ENCODE peak calls at places on chromosome 7, in four cellular contexts. One of them, this sample, is unnamed.

GRCh38 chr7:90401989-90402388 is 1.3 kb upstream of the CLDN12 start:
- DNase-seq in AG09309: no peak
- DNase-seq in astrocyte of the spinal cord: no peak
- DNase-seq in AG04449: no peak
- DNase-seq in this sample: no peak

GRCh38 chr7:17962652-17963051 is 22.4 kb upstream of the SNX13 start:
- DNase-seq in AG09309: no peak
- DNase-seq in astrocyte of the spinal cord: no peak
- DNase-seq in AG04449: no peak
- DNase-seq in this sample: no peak

GRCh38 chr7:132899833-132900232 is 182.1 kb downstream of the CHCHD3 start:
- DNase-seq in AG09309: no peak
- DNase-seq in AG04449: no peak
- DNase-seq in astrocyte of the spinal cord: no peak
- DNase-seq in this sample: no peak

GRCh38 chr7:101630591-101630990 is 1.5 kb upstream of the MYL10 start:
- DNase-seq in astrocyte of the spinal cord: peak
- DNase-seq in AG04449: no peak
- DNase-seq in AG09309: no peak
- DNase-seq in this sample: no peak

GRCh38 chr7:121937224-121937623 is 64.3 kb downstream of the PTPRZ1 start:
- DNase-seq in AG04449: no peak
- DNase-seq in AG09309: no peak
- DNase-seq in astrocyte of the spinal cord: no peak
- DNase-seq in this sample: no peak

GRCh38 chr7:3464900-3465622 is 164.0 kb downstream of the SDK1 start:
- DNase-seq in astrocyte of the spinal cord: no peak
- DNase-seq in AG09309: no peak
- DNase-seq in AG04449: no peak
- DNase-seq in this sample: no peak

GRCh38 chr7:101913876-101914275 is 96.5 kb downstream of the CUX1 start:
- DNase-seq in AG09309: no peak
- DNase-seq in astrocyte of the spinal cord: no peak
- DNase-seq in AG04449: no peak
- DNase-seq in this sample: no peak

GRCh38 chr7:2019693-2020511 is 212.8 kb downstream of the MAD1L1 start:
- DNase-seq in AG04449: peak
- DNase-seq in AG09309: peak
- DNase-seq in astrocyte of the spinal cord: peak
- DNase-seq in this sample: peak

GRCh38 chr7:44912775-44913347 is 27.5 kb upstream of the PURB start:
- DNase-seq in AG09309: no peak
- DNase-seq in AG04449: no peak
- DNase-seq in astrocyte of the spinal cord: no peak
- DNase-seq in this sample: no peak

GRCh38 chr7:68148440-68148839 is 1151.8 kb downstream of the TYW1 start:
- DNase-seq in astrocyte of the spinal cord: no peak
- DNase-seq in AG04449: no peak
- DNase-seq in AG09309: no peak
- DNase-seq in this sample: no peak

GRCh38 chr7:3520206-3520605 is 219.2 kb downstream of the SDK1 start:
- DNase-seq in AG09309: no peak
- DNase-seq in AG04449: no peak
- DNase-seq in astrocyte of the spinal cord: no peak
- DNase-seq in this sample: no peak

GRCh38 chr7:44415047-44415446 is 75.4 kb downstream of the NUDCD3 start:
- DNase-seq in AG04449: no peak
- DNase-seq in AG09309: no peak
- DNase-seq in astrocyte of the spinal cord: peak
- DNase-seq in this sample: no peak

GRCh38 chr7:1758417-1758858 is 88.4 kb downstream of the ELFN1 start:
- DNase-seq in AG04449: no peak
- DNase-seq in AG09309: no peak
- DNase-seq in astrocyte of the spinal cord: no peak
- DNase-seq in this sample: peak

GRCh38 chr7:915291-916218 is 38.9 kb downstream of the ADAP1 start:
- DNase-seq in AG04449: no peak
- DNase-seq in astrocyte of the spinal cord: no peak
- DNase-seq in AG09309: no peak
- DNase-seq in this sample: no peak

GRCh38 chr7:100373261-100373831 is at the start of gene PILRA:
- DNase-seq in astrocyte of the spinal cord: no peak
- DNase-seq in AG09309: no peak
- DNase-seq in AG04449: no peak
- DNase-seq in this sample: no peak

GRCh38 chr7:17608114-17608833 is 309.8 kb downstream of the AHR start:
- DNase-seq in AG09309: no peak
- DNase-seq in AG04449: no peak
- DNase-seq in astrocyte of the spinal cord: peak
- DNase-seq in this sample: no peak

GRCh38 chr7:86257894-86258293 is 385.8 kb upstream of the GRM3 start:
- DNase-seq in AG04449: no peak
- DNase-seq in AG09309: no peak
- DNase-seq in astrocyte of the spinal cord: no peak
- DNase-seq in this sample: no peak

GRCh38 chr7:30866939-30867338 is 44.7 kb upstream of the AQP1 start:
- DNase-seq in AG09309: no peak
- DNase-seq in astrocyte of the spinal cord: no peak
- DNase-seq in AG04449: no peak
- DNase-seq in this sample: no peak

GRCh38 chr7:157386979-157387800 is 50.4 kb downstream of the DNAJB6 start:
- DNase-seq in AG04449: no peak
- DNase-seq in AG09309: no peak
- DNase-seq in astrocyte of the spinal cord: peak
- DNase-seq in this sample: peak

GRCh38 chr7:157615852-157616251 is 279.0 kb downstream of the DNAJB6 start:
- DNase-seq in AG04449: no peak
- DNase-seq in AG09309: no peak
- DNase-seq in astrocyte of the spinal cord: no peak
- DNase-seq in this sample: no peak

GRCh38 chr7:81484266-81484665 is 285.6 kb downstream of the HGF start:
- DNase-seq in AG09309: peak
- DNase-seq in AG04449: peak
- DNase-seq in astrocyte of the spinal cord: peak
- DNase-seq in this sample: no peak

GRCh38 chr7:2982831-2983230 is 60.8 kb downstream of the CARD11 start:
- DNase-seq in AG09309: no peak
- DNase-seq in astrocyte of the spinal cord: no peak
- DNase-seq in AG04449: no peak
- DNase-seq in this sample: no peak

GRCh38 chr7:136086712-136087111 is 109.6 kb upstream of the MTPN start:
- DNase-seq in astrocyte of the spinal cord: peak
- DNase-seq in AG09309: peak
- DNase-seq in AG04449: peak
- DNase-seq in this sample: no peak

GRCh38 chr7:89104748-89105685 is 309.5 kb upstream of the TEX47 start:
- DNase-seq in AG09309: no peak
- DNase-seq in astrocyte of the spinal cord: peak
- DNase-seq in AG04449: peak
- DNase-seq in this sample: no peak

GRCh38 chr7:23893942-23894890 is 184.2 kb downstream of the STK31 start:
- DNase-seq in AG09309: no peak
- DNase-seq in astrocyte of the spinal cord: no peak
- DNase-seq in AG04449: no peak
- DNase-seq in this sample: no peak

GRCh38 chr7:75658369-75658768 is 80.4 kb downstream of the HIP1 start:
- DNase-seq in AG09309: no peak
- DNase-seq in astrocyte of the spinal cord: peak
- DNase-seq in AG04449: no peak
- DNase-seq in this sample: no peak

GRCh38 chr7:151676759-151677158 is 157.1 kb upstream of the RHEB start:
- DNase-seq in AG04449: no peak
- DNase-seq in astrocyte of the spinal cord: no peak
- DNase-seq in AG09309: no peak
- DNase-seq in this sample: no peak

GRCh38 chr7:110790992-110791391 is 299.9 kb upstream of the LRRN3 start:
- DNase-seq in AG09309: no peak
- DNase-seq in AG04449: peak
- DNase-seq in astrocyte of the spinal cord: no peak
- DNase-seq in this sample: no peak

GRCh38 chr7:157809863-157810851 is 473.4 kb downstream of the DNAJB6 start:
- DNase-seq in AG09309: no peak
- DNase-seq in AG04449: no peak
- DNase-seq in astrocyte of the spinal cord: no peak
- DNase-seq in this sample: no peak

GRCh38 chr7:140005754-140006503 is 56.8 kb downstream of the PARP12 start:
- DNase-seq in astrocyte of the spinal cord: no peak
- DNase-seq in AG09309: no peak
- DNase-seq in AG04449: no peak
- DNase-seq in this sample: no peak

GRCh38 chr7:112723416-112723815 is 66.8 kb downstream of the TMEM168 start:
- DNase-seq in astrocyte of the spinal cord: peak
- DNase-seq in AG09309: no peak
- DNase-seq in AG04449: no peak
- DNase-seq in this sample: no peak

GRCh38 chr7:92528958-92529264 is 316 bp downstream of the RBM48 start:
- DNase-seq in AG04449: no peak
- DNase-seq in astrocyte of the spinal cord: no peak
- DNase-seq in AG09309: no peak
- DNase-seq in this sample: no peak

GRCh38 chr7:116633131-116633988 is 38.6 kb upstream of the MET start:
- DNase-seq in astrocyte of the spinal cord: peak
- DNase-seq in AG04449: no peak
- DNase-seq in AG09309: peak
- DNase-seq in this sample: peak

GRCh38 chr7:24777811-24778210 is 20.5 kb upstream of the GSDME start:
- DNase-seq in AG09309: no peak
- DNase-seq in astrocyte of the spinal cord: no peak
- DNase-seq in AG04449: no peak
- DNase-seq in this sample: no peak

GRCh38 chr7:142391191-142391992 is 133.5 kb upstream of the PRSS58 start:
- DNase-seq in AG09309: no peak
- DNase-seq in astrocyte of the spinal cord: no peak
- DNase-seq in AG04449: no peak
- DNase-seq in this sample: no peak
- TF ChIP-seq CTCF in AG09309: peak
- TF ChIP-seq CTCF in astrocyte of the spinal cord: peak
- TF ChIP-seq CTCF in AG04449: peak
- TF ChIP-seq CTCF in this sample: peak

DNA sequence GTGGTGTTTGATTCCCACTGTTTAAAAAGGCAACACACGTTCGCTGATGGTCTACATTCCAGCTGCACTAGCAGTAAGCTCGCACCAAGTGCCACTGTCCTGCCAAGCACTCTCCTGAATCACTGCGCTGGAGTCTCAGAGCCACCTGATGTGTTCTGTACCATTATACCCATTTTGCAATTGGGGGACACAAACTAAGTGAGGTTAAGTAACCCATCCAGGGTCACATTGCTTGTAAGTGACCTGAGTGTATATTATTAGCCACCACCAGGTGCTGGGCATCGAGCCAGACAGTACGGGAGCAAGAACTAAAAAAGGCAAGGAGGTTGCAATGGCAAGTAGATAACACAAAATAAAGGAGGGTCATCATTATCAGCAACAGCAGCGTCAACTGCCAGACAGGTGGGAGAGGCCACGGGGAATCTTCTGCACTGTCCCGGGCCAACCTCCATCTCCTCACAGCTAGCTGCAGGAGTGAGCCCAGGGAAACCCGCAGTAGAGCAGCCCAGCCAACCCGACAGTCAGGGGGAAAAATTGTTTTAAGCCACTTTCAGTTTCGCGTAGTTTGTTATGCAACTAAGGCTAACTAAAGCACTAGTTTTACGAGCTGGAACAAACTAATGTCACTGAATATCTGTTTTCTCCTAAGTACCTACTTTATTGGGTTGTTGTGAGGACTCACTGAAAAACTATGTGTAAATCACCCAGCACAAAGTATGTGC is 712 bp upstream of the CPVL start:
- DNase-seq in AG09309: peak
- DNase-seq in AG04449: no peak
- DNase-seq in astrocyte of the spinal cord: no peak
- DNase-seq in this sample: no peak
- TF ChIP-seq CTCF in AG09309: no peak
- TF ChIP-seq CTCF in AG04449: no peak
- TF ChIP-seq CTCF in astrocyte of the spinal cord: no peak
- TF ChIP-seq CTCF in this sample: no peak

DNA sequence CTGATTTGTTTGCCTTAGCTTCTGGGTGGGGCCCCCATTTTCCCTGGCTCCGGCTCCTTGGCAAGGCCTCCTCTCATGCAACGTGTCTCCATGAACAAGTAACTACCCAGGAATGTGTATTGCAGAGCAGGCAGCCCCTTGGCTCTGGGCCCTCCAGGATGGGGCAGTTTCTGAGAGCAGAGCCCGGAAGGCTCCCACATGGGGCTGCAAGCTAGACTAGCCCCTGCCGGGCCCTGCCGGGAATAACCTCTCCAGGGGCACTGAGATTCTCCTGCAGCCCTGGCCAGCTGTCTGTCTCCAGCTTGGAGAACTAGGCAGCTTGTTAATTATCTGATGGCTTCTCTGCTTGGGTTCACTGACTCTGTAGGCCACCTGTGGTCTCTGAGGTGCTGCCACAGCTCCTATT is 184.0 kb upstream of the INHBA start:
- DNase-seq in AG09309: peak
- DNase-seq in astrocyte of the spinal cord: peak
- DNase-seq in AG04449: peak
- DNase-seq in this sample: no peak
- TF ChIP-seq CTCF in AG09309: peak
- TF ChIP-seq CTCF in astrocyte of the spinal cord: peak
- TF ChIP-seq CTCF in AG04449: peak
- TF ChIP-seq CTCF in this sample: no peak

GRCh38 chr7:11237742-11238141 is 264.1 kb downstream of the PHF14 start:
- DNase-seq in AG09309: no peak
- DNase-seq in astrocyte of the spinal cord: no peak
- DNase-seq in AG04449: no peak
- DNase-seq in this sample: no peak
- TF ChIP-seq CTCF in AG09309: no peak
- TF ChIP-seq CTCF in astrocyte of the spinal cord: no peak
- TF ChIP-seq CTCF in AG04449: no peak
- TF ChIP-seq CTCF in this sample: no peak

DNA sequence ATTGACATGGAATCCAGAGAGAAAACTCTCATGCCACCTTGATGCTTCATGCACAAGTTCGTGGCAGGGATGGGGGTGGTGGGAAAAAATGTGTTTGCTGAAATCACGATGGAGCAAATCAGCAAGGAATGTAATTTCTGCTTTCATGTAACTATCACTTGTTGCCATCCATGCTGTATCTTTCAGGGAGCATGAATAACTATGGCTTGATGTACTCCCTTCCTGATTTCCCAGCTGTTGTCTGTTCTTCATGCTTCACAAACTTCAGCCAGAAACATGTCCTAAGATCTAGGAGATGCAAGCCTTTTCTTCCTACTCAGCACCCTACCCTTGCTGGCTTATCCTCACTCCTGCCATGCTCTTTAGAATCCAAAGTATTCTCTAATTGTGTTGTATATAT is 64.0 kb downstream of the LRRC4 start:
- DNase-seq in AG09309: no peak
- DNase-seq in AG04449: no peak
- DNase-seq in astrocyte of the spinal cord: no peak
- DNase-seq in this sample: no peak
- TF ChIP-seq CTCF in AG09309: no peak
- TF ChIP-seq CTCF in AG04449: no peak
- TF ChIP-seq CTCF in astrocyte of the spinal cord: no peak
- TF ChIP-seq CTCF in this sample: no peak

GRCh38 chr7:77989981-77990566 is 191.5 kb downstream of the PHTF2 start:
- DNase-seq in astrocyte of the spinal cord: no peak
- DNase-seq in AG04449: no peak
- DNase-seq in AG09309: no peak
- DNase-seq in this sample: no peak
- TF ChIP-seq CTCF in astrocyte of the spinal cord: no peak
- TF ChIP-seq CTCF in AG04449: no peak
- TF ChIP-seq CTCF in AG09309: no peak
- TF ChIP-seq CTCF in this sample: peak